ENCODE peak calls at places on chromosomes 5 and 9, in eight cellular contexts. I, L, Q, W, D, E, P and N are unnamed samples.

GRCh38 chr5:17796757-17797398 is 162.6 kb downstream of the TAF11L14 start:
- DNase-seq in I (no peak), L (no peak), Q (no peak), W (no peak), D (no peak), E (no peak), P (no peak), N (no peak)

GRCh38 chr5:60520451-60521210 is 179.3 kb downstream of the DEPDC1B start:
- DNase-seq in I (no peak), L (no peak), Q (no peak), W (no peak), D (no peak), E (no peak), P (no peak), N (no peak)

GRCh38 chr5:16693879-16694278 is 77.1 kb upstream of the RETREG1 start:
- DNase-seq in I (no peak), L (no peak), Q (no peak), W (no peak), D (no peak), E (peak; percentile 11), P (no peak), N (peak; percentile 23)

GRCh38 chr9:27523141-27523540 is 949 bp upstream of the IFNK start:
- DNase-seq in I (no peak), L (no peak), Q (no peak), W (no peak), D (no peak), E (no peak), P (no peak), N (no peak)

GRCh38 chr5:150053231-150053626 is 33.1 kb downstream of the CSF1R start:
- DNase-seq in I (peak; percentile 97), L (no peak), Q (peak; percentile 37), W (no peak), D (no peak), E (peak; percentile 88), P (no peak), N (peak; percentile 93)

GRCh38 chr9:92875373-92875772 is 2.5 kb downstream of the ZNF484 start:
- DNase-seq in I (no peak), L (no peak), Q (no peak), W (no peak), D (no peak), E (no peak), P (no peak), N (no peak)

GRCh38 chr9:16312116-16312515 is 558.4 kb downstream of the BNC2 start:
- DNase-seq in I (no peak), L (no peak), Q (no peak), W (no peak), D (no peak), E (peak; percentile 20), P (no peak), N (no peak)

GRCh38 chr9:134055981-134056461 is 11.8 kb downstream of the BRD3 start:
- DNase-seq in I (peak; percentile 24), L (no peak), Q (no peak), W (peak; percentile 79), D (no peak), E (peak; percentile 65), P (no peak), N (peak; percentile 90)

GRCh38 chr5:76402880-76403712 is at the start of gene IQGAP2:
- DNase-seq in I (no peak), L (peak; percentile 88), Q (peak; percentile 94), W (peak; percentile 49), D (peak; percentile 79), E (peak; percentile 48), P (peak; percentile 90), N (peak; percentile 35)

GRCh38 chr9:4547016-4547415 is 56.7 kb downstream of the SLC1A1 start:
- DNase-seq in I (no peak), L (no peak), Q (peak; percentile 25), W (no peak), D (no peak), E (peak; percentile 73), P (no peak), N (peak; percentile 60)

GRCh38 chr9:109002141-109002540 is 11.2 kb downstream of the CTNNAL1 start:
- DNase-seq in I (no peak), L (no peak), Q (no peak), W (no peak), D (no peak), E (no peak), P (no peak), N (no peak)

GRCh38 chr5:57232293-57233033 is 58.6 kb downstream of the GPBP1 start:
- DNase-seq in I (no peak), L (no peak), Q (no peak), W (no peak), D (no peak), E (no peak), P (no peak), N (no peak)

GRCh38 chr5:38576442-38576841 is 20.0 kb upstream of the LIFR start:
- DNase-seq in I (no peak), L (no peak), Q (no peak), W (no peak), D (no peak), E (no peak), P (no peak), N (peak; percentile 14)

GRCh38 chr9:129027685-129028191 is 393 bp downstream of the SH3GLB2 start:
- DNase-seq in I (peak; percentile 28), L (no peak), Q (peak; percentile 39), W (no peak), D (peak; percentile 62), E (peak; percentile 41), P (peak; percentile 84), N (no peak)

GRCh38 chr9:34501889-34502425 is 20.8 kb downstream of the ENHO start:
- DNase-seq in I (no peak), L (no peak), Q (no peak), W (peak; percentile 98), D (no peak), E (peak; percentile 77), P (no peak), N (peak; percentile 71)

GRCh38 chr5:69519285-69519684 is 26.7 kb downstream of the OCLN start:
- DNase-seq in I (no peak), L (no peak), Q (no peak), W (no peak), D (no peak), E (no peak), P (no peak), N (no peak)

GRCh38 chr9:135132008-135132407 is 44.5 kb downstream of the OLFM1 start:
- DNase-seq in I (no peak), L (no peak), Q (no peak), W (no peak), D (no peak), E (no peak), P (no peak), N (no peak)

GRCh38 chr5:149485655-149486615 is 65.3 kb downstream of the CSNK1A1 start:
- DNase-seq in I (peak; percentile 97), L (no peak), Q (no peak), W (no peak), D (no peak), E (peak; percentile 100), P (no peak), N (peak; percentile 99)

GRCh38 chr5:33762859-33763258 is 128.9 kb downstream of the ADAMTS12 start:
- DNase-seq in I (no peak), L (no peak), Q (no peak), W (no peak), D (no peak), E (no peak), P (no peak), N (no peak)

GRCh38 chr5:59206132-59206581 is 623.3 kb downstream of the RAB3C start:
- DNase-seq in I (no peak), L (no peak), Q (no peak), W (no peak), D (no peak), E (peak; percentile 89), P (no peak), N (peak; percentile 53)

GRCh38 chr5:132225165-132226032 is 2.3 kb downstream of the P4HA2 start:
- DNase-seq in I (peak; percentile 92), L (no peak), Q (no peak), W (no peak), D (no peak), E (peak; percentile 95), P (no peak), N (peak; percentile 95)

GRCh38 chr5:43620944-43621505 is 18.0 kb downstream of the NNT start:
- DNase-seq in I (no peak), L (no peak), Q (no peak), W (no peak), D (no peak), E (no peak), P (no peak), N (no peak)

GRCh38 chr5:93192107-93192506 is 388.9 kb downstream of the NR2F1-AS1 start:
- DNase-seq in I (peak; percentile 77), L (no peak), Q (no peak), W (no peak), D (no peak), E (peak; percentile 96), P (no peak), N (peak; percentile 81)

GRCh38 chr9:79020266-79020665 is 551.5 kb upstream of the TLE4 start:
- DNase-seq in I (no peak), L (no peak), Q (no peak), W (no peak), D (no peak), E (no peak), P (no peak), N (no peak)

GRCh38 chr5:153404747-153405146 is 85.7 kb upstream of the GRIA1 start:
- DNase-seq in I (no peak), L (no peak), Q (no peak), W (no peak), D (no peak), E (no peak), P (no peak), N (no peak)

GRCh38 chr5:32709789-32710334 is 1.3 kb upstream of the NPR3 start:
- DNase-seq in I (peak; percentile 36), L (peak; percentile 74), Q (peak; percentile 91), W (peak; percentile 14), D (peak; percentile 76), E (peak; percentile 86), P (peak; percentile 70), N (peak; percentile 91)

GRCh38 chr5:181217111-181217804 is 5.8 kb upstream of the TRIM41 start:
- DNase-seq in I (peak; percentile 43), L (peak; percentile 54), Q (peak; percentile 80), W (no peak), D (no peak), E (peak; percentile 66), P (peak; percentile 65), N (peak; percentile 86)

GRCh38 chr5:125655156-125655555 is 768.1 kb upstream of the GRAMD2B start:
- DNase-seq in I (no peak), L (no peak), Q (no peak), W (no peak), D (no peak), E (no peak), P (no peak), N (no peak)

GRCh38 chr9:134025606-134026541 is 593 bp downstream of the BRD3OS start:
- DNase-seq in I (no peak), L (peak; percentile 55), Q (peak; percentile 62), W (peak; percentile 64), D (peak; percentile 60), E (peak; percentile 47), P (peak; percentile 64), N (peak; percentile 77)

GRCh38 chr9:4299006-4299795 is 667 bp downstream of the GLIS3 start:
- DNase-seq in I (peak; percentile 33), L (peak; percentile 47), Q (peak; percentile 35), W (no peak), D (no peak), E (peak; percentile 64), P (peak; percentile 23), N (peak; percentile 77)